ENCODE peak calls at places on chromosomes 1 and 21, in ten cellular contexts. O is kidney glomerular epithelial cell; T is ovary; D is occipital lobe; N is germinal center; Q is activated CD4-positive, alpha-beta T cell treated with anti-CD3 and anti-CD28 coated beads, Interleukin-2, amount 50 U/mL, for 24 hours; C is HEK293T; B is CD8-positive, alpha-beta T cell; U is fibroblast of pulmonary artery; Y is HCT116. J is an unnamed sample.

GRCh38 chr1:45355683-45356082 is 15.4 kb upstream of the MUTYH start:
- DNase-seq in N (no peak), D (no peak), B (no peak), Q (no peak), C (no peak), T (no peak), O (no peak), Y (no peak), U (no peak), J (no peak)

GRCh38 chr1:209937996-209938959 is at the start of gene SYT14:
- DNase-seq in C (peak; percentile 81), Y (no peak), O (peak; percentile 38), Q (no peak), B (no peak), T (no peak), U (peak; percentile 78), N (peak; percentile 18), D (peak; percentile 65), J (no peak)

GRCh38 chr1:215911406-215911968 is 344.4 kb downstream of the KCTD3 start:
- DNase-seq in D (no peak), B (no peak), T (no peak), U (peak; percentile 27), O (no peak), Y (no peak), Q (no peak), N (no peak), C (no peak), J (no peak)

GRCh38 chr1:25140073-25140797 is 92.1 kb downstream of the SYF2 start:
- DNase-seq in O (no peak), D (no peak), C (no peak), T (no peak), N (no peak), Y (no peak), U (no peak), B (no peak), Q (no peak), J (no peak)

GRCh38 chr1:185345913-185346717 is 29.1 kb upstream of the IVNS1ABP start:
- DNase-seq in D (no peak), C (no peak), Y (no peak), B (no peak), Q (no peak), T (no peak), N (no peak), O (no peak), U (no peak), J (no peak)

GRCh38 chr1:179038528-179039281 is 13.0 kb downstream of the FAM20B start:
- DNase-seq in C (no peak), B (no peak), Y (no peak), O (no peak), D (no peak), U (no peak), Q (no peak), N (no peak), T (no peak), J (no peak)

GRCh38 chr1:213986020-213986924 is 1.5 kb upstream of the PROX1 start:
- DNase-seq in D (no peak), O (no peak), C (no peak), Q (no peak), N (no peak), B (no peak), Y (no peak), T (no peak), U (no peak), J (no peak)

GRCh38 chr1:72606216-72606615 is 323.9 kb upstream of the NEGR1 start:
- DNase-seq in Q (no peak), C (no peak), U (no peak), T (no peak), D (no peak), B (no peak), Y (no peak), N (no peak), O (no peak), J (no peak)

GRCh38 chr1:219661464-219662092 is 48.7 kb upstream of the ZC3H11B start:
- DNase-seq in O (no peak), B (no peak), U (no peak), D (no peak), N (no peak), C (no peak), Q (no peak), T (no peak), Y (no peak), J (no peak)

GRCh38 chr1:219792337-219793021 is 135.9 kb downstream of the SLC30A10 start:
- DNase-seq in Q (no peak), D (no peak), T (no peak), U (peak; percentile 53), Y (no peak), C (no peak), N (no peak), O (peak; percentile 29), B (no peak), J (no peak)

GRCh38 chr1:183159960-183160359 is 26.1 kb upstream of the LAMC2 start:
- DNase-seq in B (no peak), D (no peak), C (no peak), Y (peak; percentile 95), U (no peak), N (no peak), O (no peak), T (no peak), Q (no peak), J (no peak)

GRCh38 chr1:1348420-1349255 is 580 bp downstream of the DVL1 start:
- DNase-seq in Y (no peak), B (no peak), N (no peak), C (no peak), Q (no peak), U (peak; percentile 50), O (no peak), T (no peak), D (no peak), J (no peak)

GRCh38 chr21:42310411-42311001 is 4.7 kb downstream of the TFF3 start:
- DNase-seq in B (no peak), U (no peak), C (no peak), Y (no peak), D (no peak), T (no peak), N (no peak), O (no peak), Q (no peak), J (no peak)

GRCh38 chr1:243542726-243543415 is 287.0 kb downstream of the SDCCAG8 start:
- DNase-seq in Q (no peak), D (no peak), B (no peak), Y (peak; percentile 42), N (no peak), C (no peak), U (peak; percentile 7), T (no peak), O (no peak), J (no peak)

GRCh38 chr1:26468911-26469310 is 3.3 kb upstream of the HMGN2 start:
- DNase-seq in B (no peak), U (no peak), O (no peak), C (no peak), N (no peak), D (no peak), Q (no peak), T (no peak), Y (no peak), J (no peak)

GRCh38 chr1:89464008-89464407 is 60.6 kb upstream of the LRRC8B start:
- DNase-seq in D (no peak), T (no peak), U (no peak), Q (no peak), N (no peak), Y (no peak), B (no peak), C (no peak), O (no peak), J (no peak)

J was measured in CD8-positive, alpha-beta memory T cell.